ENCODE peak calls at places on chromosome 9, in eight cellular contexts. One of them, this sample, is unnamed.

GRCh38 chr9:33939924-33940874 is 108.5 kb downstream of the UBAP2 start:
- DNase-seq in substantia nigra: no peak
- DNase-seq in OCI-LY7: no peak
- DNase-seq in epithelial cell of esophagus: no peak
- DNase-seq in KBM-7: no peak
- DNase-seq in HEK293T: no peak
- DNase-seq in NCI-H1092 treated with DMSO at 0.1 percent for 48 hours: no peak
- DNase-seq in T-cell: no peak
- DNase-seq in this sample: no peak

GRCh38 chr9:96169488-96169887 is 132.5 kb downstream of the HSD17B3 start:
- DNase-seq in substantia nigra: peak; percentile 5
- DNase-seq in OCI-LY7: no peak
- DNase-seq in epithelial cell of esophagus: no peak
- DNase-seq in KBM-7: no peak
- DNase-seq in HEK293T: peak; percentile 51
- DNase-seq in NCI-H1092 treated with DMSO at 0.1 percent for 48 hours: no peak
- DNase-seq in T-cell: no peak
- DNase-seq in this sample: no peak

GRCh38 chr9:22240619-22241018 is 206.0 kb upstream of the DMRTA1 start:
- DNase-seq in substantia nigra: no peak
- DNase-seq in OCI-LY7: peak; percentile 60
- DNase-seq in epithelial cell of esophagus: peak; percentile 49
- DNase-seq in KBM-7: no peak
- DNase-seq in HEK293T: peak; percentile 46
- DNase-seq in NCI-H1092 treated with DMSO at 0.1 percent for 48 hours: no peak
- DNase-seq in T-cell: no peak
- DNase-seq in this sample: no peak

GRCh38 chr9:113591899-113592625 is 128.5 kb downstream of the RGS3 start:
- DNase-seq in substantia nigra: no peak
- DNase-seq in OCI-LY7: no peak
- DNase-seq in epithelial cell of esophagus: no peak
- DNase-seq in KBM-7: no peak
- DNase-seq in HEK293T: no peak
- DNase-seq in NCI-H1092 treated with DMSO at 0.1 percent for 48 hours: no peak
- DNase-seq in T-cell: no peak
- DNase-seq in this sample: no peak

GRCh38 chr9:10045598-10045997 is 567.2 kb downstream of the PTPRD start:
- DNase-seq in substantia nigra: no peak
- DNase-seq in OCI-LY7: peak; percentile 4
- DNase-seq in epithelial cell of esophagus: peak; percentile 63
- DNase-seq in KBM-7: no peak
- DNase-seq in HEK293T: no peak
- DNase-seq in NCI-H1092 treated with DMSO at 0.1 percent for 48 hours: peak; percentile 55
- DNase-seq in T-cell: no peak
- DNase-seq in this sample: no peak

GRCh38 chr9:18526686-18527085 is 52.7 kb downstream of the ADAMTSL1 start:
- DNase-seq in substantia nigra: no peak
- DNase-seq in OCI-LY7: no peak
- DNase-seq in epithelial cell of esophagus: no peak
- DNase-seq in KBM-7: no peak
- DNase-seq in HEK293T: no peak
- DNase-seq in NCI-H1092 treated with DMSO at 0.1 percent for 48 hours: no peak
- DNase-seq in T-cell: no peak
- DNase-seq in this sample: no peak

GRCh38 chr9:37046683-37047082 is 12.6 kb upstream of the PAX5 start:
- DNase-seq in substantia nigra: no peak
- DNase-seq in OCI-LY7: no peak
- DNase-seq in epithelial cell of esophagus: no peak
- DNase-seq in KBM-7: peak; percentile 70
- DNase-seq in HEK293T: no peak
- DNase-seq in NCI-H1092 treated with DMSO at 0.1 percent for 48 hours: no peak
- DNase-seq in T-cell: no peak
- DNase-seq in this sample: no peak

GRCh38 chr9:38183994-38184568 is 115.1 kb upstream of the SHB start:
- DNase-seq in substantia nigra: no peak
- DNase-seq in OCI-LY7: no peak
- DNase-seq in epithelial cell of esophagus: peak; percentile 32
- DNase-seq in KBM-7: no peak
- DNase-seq in HEK293T: no peak
- DNase-seq in NCI-H1092 treated with DMSO at 0.1 percent for 48 hours: no peak
- DNase-seq in T-cell: no peak
- DNase-seq in this sample: no peak

GRCh38 chr9:757246-757881 is 84.1 kb upstream of the DMRT1 start:
- DNase-seq in substantia nigra: no peak
- DNase-seq in OCI-LY7: peak; percentile 69
- DNase-seq in epithelial cell of esophagus: peak; percentile 65
- DNase-seq in KBM-7: peak; percentile 61
- DNase-seq in HEK293T: peak; percentile 38
- DNase-seq in NCI-H1092 treated with DMSO at 0.1 percent for 48 hours: peak; percentile 24
- DNase-seq in T-cell: no peak
- DNase-seq in this sample: peak; percentile 25

GRCh38 chr9:4615778-4616177 is 46.3 kb upstream of the PLPP6 start:
- DNase-seq in substantia nigra: no peak
- DNase-seq in OCI-LY7: no peak
- DNase-seq in epithelial cell of esophagus: no peak
- DNase-seq in KBM-7: no peak
- DNase-seq in HEK293T: no peak
- DNase-seq in NCI-H1092 treated with DMSO at 0.1 percent for 48 hours: no peak
- DNase-seq in T-cell: no peak
- DNase-seq in this sample: no peak

GRCh38 chr9:97076238-97076637 is 37.3 kb upstream of the CTSV start:
- DNase-seq in substantia nigra: no peak
- DNase-seq in OCI-LY7: no peak
- DNase-seq in epithelial cell of esophagus: no peak
- DNase-seq in KBM-7: no peak
- DNase-seq in HEK293T: no peak
- DNase-seq in NCI-H1092 treated with DMSO at 0.1 percent for 48 hours: no peak
- DNase-seq in T-cell: no peak
- DNase-seq in this sample: no peak

GRCh38 chr9:35508069-35508468 is 18.2 kb downstream of the RUSC2 start:
- DNase-seq in substantia nigra: no peak
- DNase-seq in OCI-LY7: no peak
- DNase-seq in epithelial cell of esophagus: no peak
- DNase-seq in KBM-7: no peak
- DNase-seq in HEK293T: no peak
- DNase-seq in NCI-H1092 treated with DMSO at 0.1 percent for 48 hours: no peak
- DNase-seq in T-cell: no peak
- DNase-seq in this sample: no peak

GRCh38 chr9:18623201-18623600 is 149.2 kb downstream of the ADAMTSL1 start:
- DNase-seq in substantia nigra: no peak
- DNase-seq in OCI-LY7: no peak
- DNase-seq in epithelial cell of esophagus: no peak
- DNase-seq in KBM-7: no peak
- DNase-seq in HEK293T: no peak
- DNase-seq in NCI-H1092 treated with DMSO at 0.1 percent for 48 hours: no peak
- DNase-seq in T-cell: no peak
- DNase-seq in this sample: no peak

GRCh38 chr9:131709741-131710499 is 30.0 kb downstream of the RAPGEF1 start:
- DNase-seq in substantia nigra: no peak
- DNase-seq in OCI-LY7: no peak
- DNase-seq in epithelial cell of esophagus: peak; percentile 45
- DNase-seq in KBM-7: no peak
- DNase-seq in HEK293T: no peak
- DNase-seq in NCI-H1092 treated with DMSO at 0.1 percent for 48 hours: no peak
- DNase-seq in T-cell: peak; percentile 30
- DNase-seq in this sample: no peak

GRCh38 chr9:5442400-5443011 is 4.8 kb upstream of the PLGRKT start:
- DNase-seq in substantia nigra: peak; percentile 27
- DNase-seq in OCI-LY7: peak; percentile 76
- DNase-seq in epithelial cell of esophagus: peak; percentile 67
- DNase-seq in KBM-7: peak; percentile 52
- DNase-seq in HEK293T: peak; percentile 18
- DNase-seq in NCI-H1092 treated with DMSO at 0.1 percent for 48 hours: peak; percentile 62
- DNase-seq in T-cell: no peak
- DNase-seq in this sample: peak; percentile 10

GRCh38 chr9:106697799-106698591 is 165.0 kb upstream of the ZNF462 start:
- DNase-seq in substantia nigra: peak; percentile 15
- DNase-seq in OCI-LY7: no peak
- DNase-seq in epithelial cell of esophagus: peak; percentile 76
- DNase-seq in KBM-7: no peak
- DNase-seq in HEK293T: peak; percentile 24
- DNase-seq in NCI-H1092 treated with DMSO at 0.1 percent for 48 hours: peak; percentile 90
- DNase-seq in T-cell: no peak
- DNase-seq in this sample: no peak

GRCh38 chr9:127706836-127707241 is at the start of gene CFAP157:
- DNase-seq in substantia nigra: no peak
- DNase-seq in OCI-LY7: peak; percentile 15
- DNase-seq in epithelial cell of esophagus: peak; percentile 36
- DNase-seq in KBM-7: peak; percentile 28
- DNase-seq in HEK293T: no peak
- DNase-seq in NCI-H1092 treated with DMSO at 0.1 percent for 48 hours: no peak
- DNase-seq in T-cell: no peak
- DNase-seq in this sample: no peak

GRCh38 chr9:32672478-32672877 is 37.0 kb upstream of the TAF1L start:
- DNase-seq in substantia nigra: no peak
- DNase-seq in OCI-LY7: no peak
- DNase-seq in epithelial cell of esophagus: peak; percentile 85
- DNase-seq in KBM-7: no peak
- DNase-seq in HEK293T: no peak
- DNase-seq in NCI-H1092 treated with DMSO at 0.1 percent for 48 hours: no peak
- DNase-seq in T-cell: no peak
- DNase-seq in this sample: no peak

GRCh38 chr9:137428841-137429545 is 5.8 kb downstream of the NOXA1 start:
- DNase-seq in substantia nigra: no peak
- DNase-seq in OCI-LY7: no peak
- DNase-seq in epithelial cell of esophagus: no peak
- DNase-seq in KBM-7: no peak
- DNase-seq in HEK293T: no peak
- DNase-seq in NCI-H1092 treated with DMSO at 0.1 percent for 48 hours: peak; percentile 15
- DNase-seq in T-cell: no peak
- DNase-seq in this sample: no peak

GRCh38 chr9:136533775-136534157 is 12.1 kb downstream of the NOTCH1 start:
- DNase-seq in substantia nigra: no peak
- DNase-seq in OCI-LY7: no peak
- DNase-seq in epithelial cell of esophagus: peak; percentile 82
- DNase-seq in KBM-7: no peak
- DNase-seq in HEK293T: no peak
- DNase-seq in NCI-H1092 treated with DMSO at 0.1 percent for 48 hours: no peak
- DNase-seq in T-cell: peak; percentile 58
- DNase-seq in this sample: no peak

GRCh38 chr9:115882911-115883310 is 270.7 kb upstream of the PAPPA start:
- DNase-seq in substantia nigra: no peak
- DNase-seq in OCI-LY7: no peak
- DNase-seq in epithelial cell of esophagus: no peak
- DNase-seq in KBM-7: no peak
- DNase-seq in HEK293T: no peak
- DNase-seq in NCI-H1092 treated with DMSO at 0.1 percent for 48 hours: no peak
- DNase-seq in T-cell: no peak
- DNase-seq in this sample: no peak

GRCh38 chr9:107606149-107606790 is 116.7 kb upstream of the KLF4 start:
- DNase-seq in substantia nigra: no peak
- DNase-seq in OCI-LY7: no peak
- DNase-seq in epithelial cell of esophagus: no peak
- DNase-seq in KBM-7: no peak
- DNase-seq in HEK293T: no peak
- DNase-seq in NCI-H1092 treated with DMSO at 0.1 percent for 48 hours: no peak
- DNase-seq in T-cell: no peak
- DNase-seq in this sample: no peak

GRCh38 chr9:35932732-35933131 is 23.4 kb downstream of the SPAAR start:
- DNase-seq in substantia nigra: no peak
- DNase-seq in OCI-LY7: no peak
- DNase-seq in epithelial cell of esophagus: no peak
- DNase-seq in KBM-7: no peak
- DNase-seq in HEK293T: no peak
- DNase-seq in NCI-H1092 treated with DMSO at 0.1 percent for 48 hours: no peak
- DNase-seq in T-cell: no peak
- DNase-seq in this sample: no peak

GRCh38 chr9:17349816-17350215 is 215.0 kb downstream of the CNTLN start:
- DNase-seq in substantia nigra: no peak
- DNase-seq in OCI-LY7: no peak
- DNase-seq in epithelial cell of esophagus: peak; percentile 9
- DNase-seq in KBM-7: no peak
- DNase-seq in HEK293T: no peak
- DNase-seq in NCI-H1092 treated with DMSO at 0.1 percent for 48 hours: no peak
- DNase-seq in T-cell: no peak
- DNase-seq in this sample: no peak

GRCh38 chr9:134656334-134657034 is 14.9 kb downstream of the COL5A1 start:
- DNase-seq in substantia nigra: no peak
- DNase-seq in OCI-LY7: peak; percentile 18
- DNase-seq in epithelial cell of esophagus: no peak
- DNase-seq in KBM-7: no peak
- DNase-seq in HEK293T: peak; percentile 29
- DNase-seq in NCI-H1092 treated with DMSO at 0.1 percent for 48 hours: peak; percentile 34
- DNase-seq in T-cell: no peak
- DNase-seq in this sample: no peak

GRCh38 chr9:137607141-137607857 is 1.8 kb downstream of the ARRDC1 start:
- DNase-seq in substantia nigra: no peak
- DNase-seq in OCI-LY7: no peak
- DNase-seq in epithelial cell of esophagus: peak; percentile 48
- DNase-seq in KBM-7: no peak
- DNase-seq in HEK293T: no peak
- DNase-seq in NCI-H1092 treated with DMSO at 0.1 percent for 48 hours: no peak
- DNase-seq in T-cell: no peak
- DNase-seq in this sample: no peak

GRCh38 chr9:126563556-126563955 is 50.2 kb upstream of the LMX1B start:
- DNase-seq in substantia nigra: no peak
- DNase-seq in OCI-LY7: no peak
- DNase-seq in epithelial cell of esophagus: no peak
- DNase-seq in KBM-7: no peak
- DNase-seq in HEK293T: no peak
- DNase-seq in NCI-H1092 treated with DMSO at 0.1 percent for 48 hours: no peak
- DNase-seq in T-cell: no peak
- DNase-seq in this sample: no peak

GRCh38 chr9:114001794-114002261 is 76.3 kb downstream of the AMBP start:
- DNase-seq in substantia nigra: no peak
- DNase-seq in OCI-LY7: no peak
- DNase-seq in epithelial cell of esophagus: no peak
- DNase-seq in KBM-7: no peak
- DNase-seq in HEK293T: no peak
- DNase-seq in NCI-H1092 treated with DMSO at 0.1 percent for 48 hours: no peak
- DNase-seq in T-cell: no peak
- DNase-seq in this sample: no peak